ENCODE peak calls at places on chromosomes 3 and 15, in eight cellular contexts. Q is HuH-7, I is suprapubic skin, K is endothelial cell, A is HEK293T, U is NCI-H69, Z is amniotic stem cell, V is cardiac septum. N is an unnamed sample.

GRCh38 chr15:101652783-101653430 is 726 bp upstream of the TM2D3 start:
- DNase-seq in U (peak), Q (peak), V (no peak), K (no peak), Z (no peak), I (no peak), A (no peak), N (no peak)

GRCh38 chr15:25694238-25694584 is 168.9 kb downstream of the ATP10A start:
- DNase-seq in V (peak), I (no peak), K (no peak), Q (no peak), Z (no peak), A (no peak), U (no peak), N (no peak)

GRCh38 chr3:16132190-16132589 is 42.3 kb upstream of the GALNT15 start:
- DNase-seq in U (no peak), K (no peak), V (no peak), Q (no peak), Z (no peak), I (no peak), A (no peak), N (no peak)

GRCh38 chr15:83092309-83092976 is 15.0 kb upstream of the TM6SF1 start:
- DNase-seq in A (no peak), Z (no peak), I (no peak), K (peak), U (no peak), Q (no peak), V (no peak), N (peak)

GRCh38 chr3:58051196-58051595 is 43.0 kb downstream of the FLNB start:
- DNase-seq in I (no peak), Q (no peak), U (no peak), A (no peak), V (no peak), K (no peak), Z (no peak), N (peak)

GRCh38 chr3:72270730-72271129 is 485.8 kb upstream of the PROK2 start:
- DNase-seq in V (no peak), I (no peak), A (no peak), Q (no peak), Z (no peak), U (no peak), K (no peak), N (no peak)

GRCh38 chr3:171776839-171777607 is 33.3 kb downstream of the PLD1 start:
- DNase-seq in Q (no peak), K (peak), Z (no peak), V (no peak), U (peak), A (no peak), I (no peak), N (no peak)

GRCh38 chr15:57668074-57668473 is 38.4 kb upstream of the POLR2M start:
- DNase-seq in A (no peak), U (no peak), K (no peak), I (no peak), V (no peak), Z (no peak), Q (no peak), N (no peak)

GRCh38 chr3:119359476-119359998 is 65.4 kb downstream of the ARHGAP31 start:
- DNase-seq in I (no peak), U (no peak), V (no peak), Q (no peak), Z (no peak), K (no peak), A (no peak), N (no peak)

N was measured in cardiac fibroblast.